ENCODE peak calls at places on chromosomes 13 and 19, in six cellular contexts. E is RKO; H is GM20000; A is DMS153; K is HS-5; V is activated naive CD8-positive, alpha-beta T cell treated with anti-CD3 and anti-CD28 coated beads for 36 hours. B is an unnamed sample.

GRCh38 chr13:70237131-70237530 is 128.9 kb upstream of the KLHL1 start:
- DNase-seq in E (no peak), H (no peak), A (no peak), K (no peak), V (no peak), B (no peak)

GRCh38 chr13:113405481-113406300 is 41.8 kb upstream of the GRTP1 start:
- DNase-seq in E (no peak), H (no peak), A (peak; percentile 4), K (no peak), V (no peak), B (no peak)

GRCh38 chr19:32863301-32863700 is 6.3 kb downstream of the SLC7A9 start:
- DNase-seq in E (no peak), H (no peak), A (no peak), K (no peak), V (no peak), B (no peak)

GRCh38 chr13:20565120-20565736 is 1.7 kb upstream of the IFT88 start:
- DNase-seq in E (peak; percentile 15), H (no peak), A (no peak), K (no peak), V (no peak), B (no peak)

GRCh38 chr19:54154603-54155345 is 4.7 kb downstream of the LENG1 start:
- DNase-seq in E (no peak), H (no peak), A (no peak), K (no peak), V (peak; percentile 43), B (no peak)

GRCh38 chr19:39131255-39131755 is 5.7 kb downstream of the PAK4 start:
- DNase-seq in E (no peak), H (no peak), A (no peak), K (no peak), V (no peak), B (no peak)

GRCh38 chr13:90857921-90858320 is 489.6 kb upstream of the MIR17HG start:
- DNase-seq in E (no peak), H (no peak), A (no peak), K (no peak), V (no peak), B (no peak)

GRCh38 chr19:35673121-35673804 is 6.9 kb downstream of the UPK1A start:
- DNase-seq in E (no peak), H (peak; percentile 79), A (no peak), K (peak; percentile 42), V (peak; percentile 58), B (peak; percentile 87)

GRCh38 chr13:113489549-113490495 is 689 bp downstream of the DCUN1D2 start:
- DNase-seq in E (peak; percentile 60), H (peak; percentile 70), A (no peak), K (peak; percentile 9), V (peak; percentile 52), B (peak; percentile 8)

GRCh38 chr19:53172892-53173291 is 14.0 kb upstream of the ZNF347 start:
- DNase-seq in E (no peak), H (no peak), A (no peak), K (no peak), V (no peak), B (no peak)

GRCh38 chr13:99656843-99657506 is 155.7 kb downstream of the TM9SF2 start:
- DNase-seq in E (no peak), H (no peak), A (no peak), K (no peak), V (no peak), B (no peak)

GRCh38 chr19:14843587-14843986 is 5.1 kb downstream of the OR7A10 start:
- DNase-seq in E (no peak), H (no peak), A (no peak), K (no peak), V (no peak), B (no peak)

GRCh38 chr19:6226444-6227155 is 53.2 kb downstream of the MLLT1 start:
- DNase-seq in E (no peak), H (no peak), A (no peak), K (no peak), V (no peak), B (no peak)

GRCh38 chr13:75279834-75280369 is 202.1 kb downstream of the TBC1D4 start:
- DNase-seq in E (no peak), H (no peak), A (no peak), K (no peak), V (no peak), B (no peak)

GRCh38 chr19:41249707-41250423 is 14.3 kb upstream of the HNRNPUL1 start:
- DNase-seq in E (no peak), H (no peak), A (no peak), K (no peak), V (no peak), B (no peak)

GRCh38 chr19:42038675-42039074 is 31.3 kb downstream of the GRIK5 start:
- DNase-seq in E (no peak), H (no peak), A (no peak), K (no peak), V (no peak), B (no peak)

GRCh38 chr13:49436890-49437289 is 7.0 kb downstream of the CAB39L start:
- DNase-seq in E (peak; percentile 46), H (no peak), A (no peak), K (no peak), V (no peak), B (peak; percentile 74)

GRCh38 chr19:38557205-38557799 is 60.5 kb downstream of the MAP4K1 start:
- DNase-seq in E (no peak), H (peak; percentile 71), A (no peak), K (no peak), V (no peak), B (no peak)

GRCh38 chr13:21637296-21637695 is 33.3 kb upstream of the MICU2 start:
- DNase-seq in E (peak; percentile 50), H (no peak), A (peak; percentile 93), K (peak; percentile 15), V (peak; percentile 22), B (no peak)

GRCh38 chr13:45422731-45423130 is 4.6 kb upstream of the SLC25A30 start:
- DNase-seq in E (no peak), H (no peak), A (no peak), K (no peak), V (no peak), B (no peak)

GRCh38 chr13:106587787-106588186 is 19.9 kb upstream of the ARGLU1 start:
- DNase-seq in E (no peak), H (no peak), A (peak; percentile 73), K (no peak), V (no peak), B (no peak)

GRCh38 chr13:24141333-24141910 is 19.1 kb upstream of the SPATA13 start:
- DNase-seq in E (no peak), H (no peak), A (no peak), K (no peak), V (no peak), B (no peak)

GRCh38 chr13:92103673-92104296 is 705.4 kb downstream of the GPC5 start:
- DNase-seq in E (no peak), H (no peak), A (no peak), K (no peak), V (no peak), B (no peak)

GRCh38 chr13:63481334-63481733 is 2065.7 kb upstream of the PCDH20 start:
- DNase-seq in E (no peak), H (no peak), A (no peak), K (no peak), V (no peak), B (peak; percentile 9)

GRCh38 chr19:55930996-55931515 is 1.1 kb downstream of the NLRP13 start:
- DNase-seq in E (no peak), H (no peak), A (no peak), K (no peak), V (no peak), B (no peak)

GRCh38 chr13:98775844-98776598 is 23.5 kb upstream of the SLC15A1 start:
- DNase-seq in E (peak; percentile 62), H (no peak), A (no peak), K (peak; percentile 47), V (no peak), B (no peak)

GRCh38 chr19:19627716-19628498 is at the start of gene LPAR2:
- DNase-seq in E (peak; percentile 64), H (peak; percentile 99), A (peak; percentile 48), K (no peak), V (peak; percentile 80), B (no peak)

GRCh38 chr19:55931936-55932386 is at the start of gene NLRP13:
- DNase-seq in E (no peak), H (no peak), A (no peak), K (no peak), V (no peak), B (no peak)

GRCh38 chr13:50596103-50596502 is 247.4 kb downstream of the DLEU7 start:
- DNase-seq in E (no peak), H (no peak), A (no peak), K (no peak), V (no peak), B (no peak)

B was measured in SK-MEL-5.